ENCODE peak calls at places on chromosomes 13 and 19, in four cellular contexts. W is B cell, M is breast epithelium, L is progenitor cell of endocrine pancreas. R is an unnamed sample.

GRCh38 chr19:51799311-51799997 is 4.5 kb downstream of the FPR3 start:
- DNase-seq in L (no peak), W (no peak), M (peak), R (no peak)

GRCh38 chr19:52237771-52238400 is 31.5 kb upstream of the ZNF766 start:
- DNase-seq in W (peak), M (no peak), L (peak), R (peak)

GRCh38 chr13:43205421-43205820 is 182.0 kb downstream of the DNAJC15 start:
- DNase-seq in W (no peak), L (no peak), M (no peak), R (no peak)

GRCh38 chr19:1967087-1967608 is 26.2 kb downstream of the CSNK1G2 start:
- DNase-seq in W (no peak), M (no peak), L (no peak), R (peak)

GRCh38 chr13:75470676-75471075 is 11.3 kb downstream of the TBC1D4 start:
- DNase-seq in L (no peak), W (no peak), M (no peak), R (no peak)

GRCh38 chr13:98019186-98019585 is 65.7 kb downstream of the IPO5 start:
- DNase-seq in M (no peak), L (no peak), W (no peak), R (no peak)

GRCh38 chr13:35309711-35310110 is 166.8 kb downstream of the MAB21L1 start:
- DNase-seq in M (no peak), W (no peak), L (no peak), R (no peak)

GRCh38 chr19:46766569-46767317 is 20.5 kb upstream of the STRN4 start:
- DNase-seq in M (no peak), L (no peak), W (peak), R (peak)

GRCh38 chr13:59452189-59452588 is 711.5 kb downstream of the DIAPH3 start:
- DNase-seq in L (no peak), M (no peak), W (no peak), R (no peak)

GRCh38 chr19:8028951-8029491 is 23.5 kb upstream of the CCL25 start:
- DNase-seq in L (peak), M (no peak), W (no peak), R (no peak)

GRCh38 chr13:41145136-41145908 is 12.7 kb upstream of the KBTBD6 start:
- DNase-seq in L (no peak), M (no peak), W (no peak), R (no peak)

GRCh38 chr19:40681039-40681438 is 9.4 kb downstream of the NUMBL start:
- DNase-seq in L (no peak), M (no peak), W (no peak), R (no peak)

GRCh38 chr13:30421093-30422055 is 919 bp upstream of the UBE2L5 start:
- DNase-seq in M (peak), W (peak), L (peak), R (peak)

GRCh38 chr13:44436589-44437337 is 63.1 kb downstream of the SERP2 start:
- DNase-seq in W (peak), M (peak), L (peak), R (peak)

DNA sequence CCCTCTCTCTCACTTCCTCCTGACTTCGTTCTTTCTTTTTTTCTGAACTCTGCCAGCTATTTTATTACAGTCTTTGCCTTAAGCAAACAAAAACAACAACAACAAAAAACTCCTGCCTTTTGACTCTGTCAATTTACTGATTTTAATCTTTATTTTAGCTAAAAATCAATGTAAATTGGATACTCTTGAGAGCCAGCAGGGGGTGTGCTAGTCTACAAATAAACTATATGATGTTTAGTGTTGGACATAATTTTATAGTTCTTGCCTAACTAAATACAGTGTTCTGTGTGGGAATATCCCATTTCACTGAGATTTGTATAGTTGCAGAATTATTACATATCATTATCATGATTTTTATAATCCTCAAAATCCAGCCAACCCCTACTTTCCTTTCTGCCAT is 1199.9 kb upstream of the SPRY2 start:
- DNase-seq in L (no peak), M (no peak), W (no peak), R (no peak)
- TF ChIP-seq CTCF in L (peak), M (no peak), W (no peak), R (no peak)

DNA sequence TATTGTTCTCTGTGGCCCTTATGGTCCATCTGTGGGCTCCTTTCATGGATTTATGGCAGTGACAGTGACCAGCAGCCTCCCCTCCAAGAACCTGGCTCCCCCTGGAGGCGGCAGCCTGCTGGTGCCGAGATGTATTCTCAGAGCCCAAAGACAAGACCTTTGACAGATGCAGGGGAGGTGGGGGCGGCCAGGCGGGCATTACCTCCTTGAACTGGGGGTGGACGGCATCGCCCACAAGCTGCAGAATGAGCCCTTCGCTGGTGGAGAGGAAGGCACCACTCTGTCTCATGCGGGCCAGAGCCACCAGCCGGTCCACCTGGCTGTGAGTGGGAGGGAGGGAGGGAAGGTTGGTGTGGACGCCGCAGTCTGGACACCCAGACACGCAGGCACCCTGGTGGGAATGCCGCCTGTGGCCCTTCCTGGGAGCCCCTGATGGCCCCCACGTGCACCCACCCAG is 6.6 kb downstream of the ISOC2 start:
- DNase-seq in W (peak), L (no peak), M (no peak), R (peak)
- TF ChIP-seq CTCF in W (peak), L (peak), M (no peak), R (peak)

DNA sequence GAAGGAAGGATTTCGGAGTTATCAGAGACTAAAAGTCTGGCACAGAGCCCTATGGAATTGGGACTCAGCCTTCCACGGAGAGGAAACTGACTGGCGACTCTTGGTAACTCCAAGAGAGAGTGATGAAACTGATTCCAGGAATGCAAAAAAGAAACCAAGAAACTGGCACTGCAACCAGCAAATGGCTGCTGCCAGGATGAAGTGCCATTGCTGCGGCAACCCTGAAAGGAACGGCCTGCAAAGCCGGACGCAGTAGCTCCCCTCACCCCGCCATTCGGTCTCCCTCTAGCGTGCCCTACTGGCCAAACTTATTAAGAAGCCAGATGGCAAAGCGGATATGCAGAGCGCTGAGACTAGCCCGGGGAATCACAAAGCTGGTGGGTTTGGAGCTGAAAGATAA is 236.0 kb downstream of the PCDH9 start:
- DNase-seq in L (peak), W (peak), M (peak), R (peak)
- TF ChIP-seq CTCF in L (peak), W (peak), M (peak), R (no peak)

GRCh38 chr19:6125571-6125989 is 9.9 kb upstream of the ACSBG2 start:
- DNase-seq in L (no peak), W (peak), M (no peak), R (peak)
- TF ChIP-seq CTCF in L (peak), W (peak), M (peak), R (peak)

DNA sequence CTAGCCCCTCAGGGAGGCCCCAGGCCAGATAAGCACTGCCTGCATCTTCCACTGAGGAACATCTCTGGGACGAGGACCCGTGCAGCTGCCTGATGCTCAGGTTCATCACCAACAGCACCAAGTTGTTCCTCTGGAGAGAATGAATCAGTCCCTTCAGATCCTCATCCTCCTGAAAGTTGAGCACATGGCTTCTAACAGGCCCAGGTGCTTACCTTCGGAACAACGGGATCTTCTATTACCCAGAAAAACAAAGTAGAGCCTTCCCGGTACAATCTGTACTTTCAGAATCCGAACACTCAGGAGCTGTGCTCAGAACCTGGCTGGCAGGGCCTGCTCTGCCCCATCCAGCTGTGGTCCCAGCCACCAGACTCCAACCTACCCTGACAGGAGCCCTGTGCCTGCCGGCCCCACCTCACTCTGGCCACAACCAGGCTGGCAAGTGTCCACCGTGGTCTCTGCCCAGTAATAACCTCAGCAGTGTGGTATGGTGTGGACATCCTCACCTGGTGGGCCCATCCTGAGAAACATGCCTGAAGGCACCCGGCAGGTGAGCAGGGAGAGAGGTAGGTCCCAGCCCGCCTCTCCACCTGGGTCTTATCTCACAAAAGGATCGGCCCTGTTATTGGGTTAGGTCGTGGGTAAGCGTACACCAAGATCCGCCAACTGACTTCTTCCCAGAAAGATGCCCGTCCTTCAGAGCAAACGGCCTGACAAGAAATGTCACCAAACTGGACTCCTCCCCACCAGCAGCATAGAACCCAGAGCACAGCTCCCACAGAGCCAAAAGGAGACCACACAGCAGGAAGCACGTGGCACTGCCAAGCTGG is 34.1 kb downstream of the ELL start:
- DNase-seq in M (no peak), L (no peak), W (no peak), R (no peak)
- TF ChIP-seq CTCF in M (no peak), L (no peak), W (no peak), R (no peak)

R was measured in activated CD8-positive, alpha-beta T cell treated with anti-CD3 and anti-CD28 coated beads for 36 hours.